ENCODE peak calls at places on chromosome 11, in seven cellular contexts. V is astrocyte of the spinal cord, Y is GM20000, T is AG04450, H is Caco-2, Z is HFFc6, K is cardiac muscle cell. C is an unnamed sample.

GRCh38 chr11:14454861-14455632 is 44.6 kb downstream of the COPB1 start:
- DNase-seq in V (peak; percentile 61), Y (peak; percentile 19), Z (no peak), T (no peak), K (peak; percentile 53), H (no peak), C (no peak)

GRCh38 chr11:111934301-111934700 is 2.8 kb upstream of the DIXDC1 start:
- DNase-seq in Y (no peak), V (no peak), Z (no peak), H (no peak), K (no peak), T (no peak), C (no peak)

GRCh38 chr11:69799582-69799981 is 19.6 kb downstream of the FGF3 start:
- DNase-seq in V (no peak), H (peak; percentile 73), K (peak; percentile 29), T (no peak), Y (no peak), Z (peak; percentile 48), C (peak; percentile 24)

GRCh38 chr11:32420937-32421532 is 14.3 kb downstream of the WT1 start:
- DNase-seq in V (no peak), Y (peak; percentile 74), Z (no peak), K (peak; percentile 67), T (no peak), H (no peak), C (no peak)

GRCh38 chr11:27388869-27389268 is 25.9 kb upstream of the CCDC34 start:
- DNase-seq in Y (no peak), T (no peak), K (no peak), H (no peak), V (no peak), Z (no peak), C (no peak)

GRCh38 chr11:44556735-44557409 is 8.6 kb upstream of the CD82 start:
- DNase-seq in Z (peak; percentile 33), T (no peak), Y (no peak), K (peak; percentile 68), V (peak; percentile 63), H (peak; percentile 62), C (peak; percentile 70)

GRCh38 chr11:27209562-27210005 is 153.4 kb downstream of the CCDC34 start:
- DNase-seq in V (peak; percentile 97), T (no peak), Z (peak; percentile 86), H (peak; percentile 58), K (peak; percentile 87), Y (no peak), C (peak; percentile 81)

GRCh38 chr11:83957038-83957900 is 671.1 kb upstream of the CCDC90B start:
- DNase-seq in Y (no peak), Z (no peak), V (peak; percentile 6), H (no peak), K (no peak), T (no peak), C (no peak)

GRCh38 chr11:95924414-95924760 is 480 bp upstream of the MTMR2 start:
- DNase-seq in Z (peak; percentile 15), H (no peak), K (peak; percentile 75), Y (no peak), V (peak; percentile 43), T (no peak), C (no peak)

GRCh38 chr11:57324154-57324885 is 432 bp downstream of the TNKS1BP1 start:
- DNase-seq in Y (no peak), V (peak; percentile 56), H (peak; percentile 73), Z (no peak), T (no peak), K (peak; percentile 65), C (peak; percentile 39)

GRCh38 chr11:32297629-32298028 is 137.7 kb downstream of the WT1 start:
- DNase-seq in Z (peak; percentile 56), Y (peak; percentile 44), H (no peak), K (peak; percentile 80), T (no peak), V (peak; percentile 36), C (peak; percentile 2)

GRCh38 chr11:57311109-57311936 is 13.4 kb downstream of the TNKS1BP1 start:
- DNase-seq in T (peak; percentile 94), Y (peak; percentile 93), H (peak; percentile 94), K (peak; percentile 99), V (peak; percentile 98), Z (peak; percentile 96), C (peak; percentile 95)

GRCh38 chr11:16612801-16613400 is 125.5 kb upstream of the C11orf58 start:
- DNase-seq in T (no peak), H (peak; percentile 8), Z (no peak), K (no peak), Y (peak; percentile 21), V (no peak), C (no peak)

GRCh38 chr11:96486890-96487633 is 97.2 kb downstream of the JRKL start:
- DNase-seq in T (no peak), K (peak; percentile 30), V (peak; percentile 58), Z (no peak), H (peak; percentile 76), Y (no peak), C (peak; percentile 52)

GRCh38 chr11:92979176-92979575 is 9.7 kb downstream of the MTNR1B start:
- DNase-seq in H (no peak), Y (no peak), V (peak; percentile 69), Z (peak; percentile 57), K (no peak), T (peak; percentile 53), C (no peak)

GRCh38 chr11:129852125-129852740 is 36.6 kb downstream of the TMEM45B start:
- DNase-seq in Z (no peak), V (no peak), T (no peak), K (no peak), H (no peak), Y (no peak), C (no peak)

GRCh38 chr11:74090701-74091100 is 80.1 kb downstream of the C2CD3 start:
- DNase-seq in K (peak; percentile 33), Z (no peak), T (no peak), V (no peak), H (peak; percentile 62), Y (no peak), C (peak; percentile 14)

GRCh38 chr11:123186291-123186690 is 8.8 kb downstream of the CLMP start:
- DNase-seq in Y (no peak), V (no peak), Z (no peak), K (no peak), T (no peak), H (no peak), C (no peak)

GRCh38 chr11:35139883-35140282 is 912 bp downstream of the CD44 start:
- DNase-seq in H (no peak), V (no peak), K (no peak), Z (no peak), Y (no peak), T (no peak), C (no peak)

GRCh38 chr11:20022363-20023081 is 137.8 kb downstream of the DBX1 start:
- DNase-seq in Y (peak; percentile 13), K (peak; percentile 79), V (peak; percentile 76), Z (no peak), T (no peak), H (peak; percentile 57), C (peak; percentile 9)

GRCh38 chr11:113251281-113251680 is 63.1 kb upstream of the TTC12 start:
- DNase-seq in Y (no peak), T (no peak), Z (no peak), V (no peak), K (no peak), H (no peak), C (no peak)
- TF ChIP-seq CTCF in Y (no peak), T (no peak), Z (no peak), V (no peak), K (no peak), H (no peak), C (no peak)

DNA sequence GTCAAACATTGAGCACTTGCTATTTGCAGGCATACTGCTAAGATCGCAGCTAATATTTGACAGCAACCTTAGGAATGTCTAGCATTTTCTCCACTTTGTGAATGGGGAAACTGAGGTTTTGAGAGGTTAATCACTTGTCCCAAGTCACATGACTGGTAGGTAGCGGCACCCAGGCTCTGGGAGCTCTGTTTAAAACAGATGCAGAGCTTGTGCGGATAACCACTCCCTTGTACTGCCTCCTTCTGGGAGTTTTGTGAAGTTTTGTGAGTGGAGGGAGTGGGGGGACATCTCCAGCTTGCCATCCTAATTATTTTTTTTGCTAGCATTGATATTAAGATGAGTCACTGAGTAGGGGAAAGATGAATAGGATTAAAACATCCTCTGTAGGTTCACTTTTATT is 134.7 kb downstream of the GRIK4 start:
- DNase-seq in H (no peak), Z (no peak), K (no peak), Y (no peak), T (no peak), V (no peak), C (no peak)
- TF ChIP-seq CTCF in H (no peak), Z (no peak), K (no peak), Y (no peak), T (no peak), V (no peak), C (no peak)

DNA sequence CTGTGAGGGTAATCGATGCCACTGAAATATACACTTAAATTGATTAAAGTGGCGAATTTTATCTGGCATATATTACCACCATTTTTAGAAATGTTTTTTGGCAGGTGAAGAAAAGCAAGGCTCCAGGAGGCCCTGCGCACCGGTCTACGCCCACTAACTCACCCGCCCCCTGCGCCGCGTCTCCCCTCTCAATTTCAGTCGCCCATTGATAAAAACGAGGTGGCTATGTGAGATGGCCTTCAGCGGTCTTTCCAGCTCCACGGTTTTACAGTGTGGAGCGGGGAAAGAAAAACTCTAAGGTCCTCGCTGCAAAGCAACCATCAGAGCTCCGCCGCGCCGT is 602 bp upstream of the AQP11 start:
- DNase-seq in T (no peak), K (no peak), Z (no peak), V (no peak), Y (no peak), H (no peak), C (no peak)
- TF ChIP-seq CTCF in T (no peak), K (no peak), Z (no peak), V (no peak), Y (no peak), H (no peak), C (no peak)

DNA sequence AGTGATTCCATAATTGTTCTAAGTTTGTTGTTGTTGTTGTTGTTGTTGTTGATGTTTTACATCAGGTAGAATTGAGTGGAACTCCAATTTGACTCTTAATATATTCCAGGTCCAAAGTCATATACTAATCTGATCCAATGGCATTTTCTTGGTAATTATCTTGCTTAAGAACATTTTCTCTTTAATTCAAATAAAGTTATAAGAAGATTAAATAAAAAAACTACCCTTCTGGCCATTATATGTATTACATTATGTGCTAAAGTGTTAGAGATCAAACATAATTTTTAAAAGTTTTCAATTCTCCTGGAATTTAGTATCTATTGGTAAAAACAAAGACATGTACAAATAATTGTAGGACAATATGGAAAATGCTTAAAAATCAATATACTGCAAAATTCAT is 775.4 kb downstream of the LUZP2 start:
- DNase-seq in H (no peak), Z (no peak), V (no peak), K (no peak), Y (no peak), T (no peak), C (no peak)
- TF ChIP-seq CTCF in H (no peak), Z (peak; percentile 29), V (no peak), K (no peak), Y (no peak), T (no peak), C (no peak)